ENCODE peak calls at places on chromosomes 4 and X, in nine cellular contexts. Q, S, D, V, J, L, H, N and X are unnamed samples. For H3K4me1, the result is how much of the 10 kb centered on the place peaks cover.

GRCh38 chrX:155065035-155065734 is 5.8 kb downstream of the CMC4 start:
- DNase-seq in Q (no peak), V (no peak), D (peak), H (no peak), J (no peak), L (no peak), N (no peak), S (no peak), X (no peak)

GRCh38 chr4:797066-797465 is 28.9 kb downstream of the CPLX1 start:
- DNase-seq in L (no peak), D (no peak), N (no peak), J (no peak), S (no peak), V (peak), H (no peak), Q (no peak), X (no peak)

GRCh38 chrX:123477673-123478072 is 255.2 kb downstream of the THOC2 start:
- DNase-seq in J (no peak), D (no peak), H (no peak), L (no peak), V (no peak), Q (no peak), S (no peak), N (no peak), X (no peak)

GRCh38 chr4:32136081-32136787 is 1416.1 kb downstream of the PCDH7 start:
- DNase-seq in L (no peak), N (no peak), H (no peak), S (no peak), J (no peak), V (no peak), D (no peak), Q (no peak), X (no peak)

GRCh38 chr4:153296424-153296823 is 48.1 kb upstream of the MND1 start:
- DNase-seq in H (no peak), V (no peak), N (no peak), Q (peak), S (no peak), J (no peak), L (no peak), D (peak), X (no peak)

GRCh38 chr4:139014391-139015268 is 951 bp upstream of the NOCT start:
- DNase-seq in H (no peak), J (no peak), D (peak), Q (peak), N (peak), V (no peak), S (no peak), L (no peak), X (peak)

GRCh38 chr4:860561-860960 is 34.6 kb upstream of the CPLX1 start:
- DNase-seq in Q (no peak), H (no peak), L (no peak), J (no peak), N (no peak), V (peak), S (no peak), D (no peak), X (no peak)

GRCh38 chrX:54181196-54181953 is 1.7 kb downstream of the FAM120C start:
- DNase-seq in S (no peak), V (no peak), N (no peak), D (peak), Q (no peak), L (no peak), H (no peak), J (no peak), X (no peak)

GRCh38 chr4:108029321-108029720 is 39.6 kb downstream of the HADH start:
- DNase-seq in Q (no peak), S (no peak), J (no peak), L (no peak), N (no peak), D (no peak), V (no peak), H (no peak), X (no peak)

GRCh38 chr4:140069068-140069467 is 84.9 kb downstream of the MAML3 start:
- DNase-seq in N (no peak), H (no peak), D (peak), S (no peak), V (no peak), L (no peak), J (no peak), Q (peak), X (no peak)

GRCh38 chr4:113646456-113646809 is 115.1 kb downstream of the CAMK2D start:
- DNase-seq in N (peak), L (no peak), J (no peak), D (peak), S (no peak), H (peak), V (no peak), Q (no peak), X (no peak)

GRCh38 chr4:6680372-6681034 is 13.2 kb upstream of the S100P start:
- DNase-seq in D (no peak), H (peak), Q (no peak), J (no peak), L (no peak), S (no peak), V (no peak), N (no peak), X (no peak)

GRCh38 chrX:149462849-149463248 is 42.3 kb downstream of the IDS start:
- DNase-seq in S (no peak), Q (no peak), N (no peak), V (no peak), L (no peak), D (peak), J (no peak), H (no peak), X (no peak)

GRCh38 chr4:156378053-156378665 is 424.5 kb upstream of the CTSO start:
- DNase-seq in D (peak), J (no peak), L (no peak), S (no peak), N (peak), H (peak), Q (no peak), V (no peak), X (peak)

GRCh38 chrX:80237072-80237471 is 183.2 kb upstream of the TENT5D start:
- DNase-seq in S (no peak), L (no peak), N (no peak), Q (no peak), H (no peak), V (no peak), D (no peak), J (no peak), X (no peak)

GRCh38 chrX:107445636-107446035 is 3.8 kb upstream of the FRMPD3 start:
- DNase-seq in N (no peak), S (no peak), H (no peak), L (no peak), V (no peak), Q (no peak), J (no peak), D (no peak), X (no peak)

GRCh38 chrX:125132274-125132673 is 187.4 kb upstream of the TEX13C start:
- DNase-seq in N (no peak), V (no peak), S (no peak), H (no peak), J (no peak), D (peak), L (no peak), Q (no peak), X (peak)

GRCh38 chrX:19094654-19095053 is 27.6 kb downstream of the ADGRG2 start:
- DNase-seq in J (no peak), D (no peak), L (no peak), V (no peak), N (no peak), S (no peak), H (no peak), Q (no peak), X (no peak)

GRCh38 chrX:9923357-9923756 is 43.8 kb upstream of the CLDN34 start:
- DNase-seq in J (no peak), Q (no peak), S (no peak), H (no peak), L (no peak), V (no peak), D (no peak), N (no peak), X (no peak)

GRCh38 chrX:103691059-103691458 is 4.6 kb upstream of the MORF4L2 start:
- DNase-seq in H (no peak), J (no peak), Q (no peak), D (no peak), S (no peak), V (no peak), N (no peak), L (no peak), X (no peak)

GRCh38 chr4:82851902-82852750 is 38.8 kb downstream of the SEC31A start:
- DNase-seq in Q (no peak), N (peak), H (no peak), J (no peak), V (no peak), S (no peak), D (peak), L (no peak), X (peak)

GRCh38 chr4:86356831-86357230 is 3.0 kb downstream of the MAPK10 start:
- DNase-seq in S (no peak), D (no peak), L (no peak), H (no peak), N (no peak), Q (no peak), J (no peak), V (no peak), X (no peak)

GRCh38 chr4:31141141-31141811 is 421.1 kb downstream of the PCDH7 start:
- DNase-seq in H (no peak), J (no peak), Q (no peak), D (no peak), V (no peak), L (no peak), N (no peak), S (no peak), X (no peak)

GRCh38 chrX:23749129-23749528 is 6.1 kb upstream of the ACOT9 start:
- DNase-seq in L (no peak), V (no peak), J (no peak), S (no peak), N (no peak), Q (no peak), D (no peak), H (no peak), X (no peak)

GRCh38 chrX:39826813-39827543 is 270.8 kb downstream of the BCOR start:
- DNase-seq in N (no peak), L (no peak), V (no peak), Q (no peak), S (no peak), J (no peak), H (no peak), D (no peak), X (no peak)

GRCh38 chrX:111874241-111874640 is 1.7 kb upstream of the TRPC5OS start:
- DNase-seq in Q (no peak), V (no peak), J (no peak), N (no peak), D (no peak), H (no peak), L (no peak), S (no peak), X (no peak)

GRCh38 chr4:11402192-11402591 is 26.5 kb downstream of the HS3ST1 start:
- DNase-seq in V (no peak), Q (no peak), J (no peak), D (no peak), N (no peak), S (no peak), H (no peak), L (no peak), X (no peak)

DNA sequence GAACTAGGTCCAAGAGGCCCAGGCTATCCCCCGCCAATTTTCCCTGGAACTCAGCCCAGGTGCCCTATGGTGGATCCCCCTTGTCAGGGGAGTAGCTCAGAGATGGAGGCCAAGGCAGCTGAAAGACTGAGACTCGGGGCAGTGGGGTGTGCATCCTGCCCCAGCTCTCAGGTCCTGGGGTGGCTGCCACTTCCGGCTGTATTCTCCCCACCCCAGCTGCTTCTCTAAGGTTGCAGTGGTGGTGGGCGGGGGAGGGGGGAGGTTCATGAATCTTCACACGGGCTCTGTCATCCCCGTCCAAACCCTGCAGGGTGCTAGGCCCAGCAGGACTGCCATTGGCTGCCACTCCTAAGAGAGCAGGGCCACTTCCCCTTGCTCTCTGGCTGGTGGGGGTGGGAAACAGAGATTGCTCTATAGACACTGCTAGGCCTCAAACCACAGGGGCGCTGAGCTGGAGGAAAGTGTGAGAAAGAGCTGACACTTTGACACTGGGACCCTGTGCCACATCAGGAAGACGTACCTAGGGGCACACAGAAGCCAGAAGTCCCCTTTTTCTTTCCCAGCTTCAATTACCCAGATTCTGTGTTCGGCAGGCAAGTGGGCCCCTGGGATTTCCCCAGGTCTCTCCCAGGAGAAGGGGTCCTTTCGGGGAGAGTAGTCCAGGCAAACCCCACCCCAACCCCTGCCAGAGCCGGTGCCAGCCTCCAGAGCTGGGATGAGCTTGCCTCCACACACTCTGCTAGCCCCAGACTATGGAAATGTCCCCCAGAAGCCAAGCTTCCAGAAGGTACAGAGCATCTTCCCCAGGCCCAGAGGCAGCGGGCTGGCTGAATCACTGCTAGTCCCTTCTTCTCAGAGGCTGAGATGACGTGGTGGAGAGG is 1.6 kb downstream of the SASH3 start:
- DNase-seq in H (no peak), J (no peak), L (no peak), N (no peak), V (peak), S (peak), D (no peak), Q (no peak), X (no peak)
- H3K4me1 ChIP-seq in H (under half), J (under half), L (under half), N (under half), V (under half), S (under half), D (under half), Q (under half), X (under half)

GRCh38 chr4:185357733-185358440 is 37.8 kb downstream of the LRP2BP start:
- DNase-seq in N (no peak), Q (no peak), D (no peak), S (no peak), H (no peak), J (no peak), L (no peak), V (no peak), X (no peak)

GRCh38 chr4:185359767-185360446 is 35.8 kb downstream of the LRP2BP start:
- DNase-seq in J (no peak), N (no peak), Q (no peak), D (peak), L (no peak), H (no peak), V (no peak), S (no peak), X (peak)

GRCh38 chr4:185361872-185362271 is 33.9 kb downstream of the LRP2BP start:
- DNase-seq in J (no peak), L (no peak), H (no peak), V (no peak), S (no peak), Q (no peak), D (no peak), N (no peak), X (no peak)

GRCh38 chr4:185357220-185357619 is 38.5 kb downstream of the LRP2BP start:
- DNase-seq in D (peak), V (no peak), J (no peak), Q (no peak), N (no peak), H (no peak), S (no peak), L (no peak), X (no peak)

DNA sequence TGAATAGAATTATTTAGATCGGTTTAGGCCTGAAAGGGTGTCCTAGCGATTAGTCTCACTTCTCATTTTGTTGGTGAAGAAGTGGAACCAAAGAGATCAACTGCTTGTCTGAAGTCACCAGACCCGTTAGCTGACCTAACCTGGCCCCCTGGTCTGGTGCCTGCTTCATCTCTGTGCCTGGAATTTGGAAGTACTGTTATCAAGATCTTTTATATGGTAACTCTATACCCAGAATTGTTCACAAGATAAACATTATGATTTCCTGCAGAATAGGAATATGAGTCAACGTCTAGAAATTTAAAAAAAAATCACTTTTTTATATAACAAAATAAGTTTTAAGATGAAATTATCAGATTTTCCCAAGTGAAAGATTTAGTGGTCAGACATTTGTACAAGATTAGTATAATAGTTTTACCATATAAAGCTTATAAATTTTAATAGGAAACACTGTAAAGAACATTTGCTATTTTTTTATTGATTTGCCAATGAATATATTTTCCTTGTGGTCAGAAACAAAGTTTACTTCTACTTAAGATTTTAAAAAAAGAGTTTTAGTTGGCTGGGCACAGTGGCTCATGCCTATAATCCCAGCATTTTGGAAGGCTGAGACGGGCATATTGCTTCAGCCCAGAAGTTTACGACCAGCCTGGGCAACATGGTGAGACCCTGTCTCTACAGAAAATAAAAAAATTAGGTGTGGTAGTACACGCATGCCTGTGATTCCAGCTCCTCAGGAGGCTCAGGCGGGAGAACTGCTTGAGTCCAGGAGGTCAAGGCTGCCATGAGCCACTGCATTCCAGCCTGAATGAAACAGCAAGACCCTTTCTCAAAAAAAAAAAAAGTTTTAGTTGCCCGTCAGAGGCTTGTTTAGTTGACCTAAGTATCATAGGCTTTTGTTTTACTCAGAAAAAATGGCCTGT is 37.0 kb downstream of the LRP2BP start:
- DNase-seq in H (no peak), Q (no peak), J (no peak), V (no peak), D (peak), L (no peak), N (no peak), S (no peak), X (peak)
- H3K27ac ChIP-seq in H (no peak), Q (no peak), J (peak), V (no peak), D (peak), L (no peak), N (no peak), S (no peak), X (peak)

GRCh38 chr4:81566076-81566663 is 94.5 kb upstream of the RASGEF1B start:
- DNase-seq in S (no peak), Q (no peak), D (peak), V (no peak), J (no peak), H (no peak), L (no peak), N (no peak), X (no peak)
- H3K4me1 ChIP-seq in S (under half), Q (under half), D (under half), V (under half), J (under half), H (under half), L (under half), N (under half), X (under half)

GRCh38 chr4:121072836-121073362 is 564 bp upstream of the NDNF start:
- DNase-seq in S (no peak), H (no peak), V (peak), J (no peak), N (no peak), L (no peak), D (peak), Q (no peak), X (peak)
- H3K27ac ChIP-seq in S (no peak), H (no peak), V (peak), J (no peak), N (no peak), L (no peak), D (no peak), Q (no peak), X (no peak)

DNA sequence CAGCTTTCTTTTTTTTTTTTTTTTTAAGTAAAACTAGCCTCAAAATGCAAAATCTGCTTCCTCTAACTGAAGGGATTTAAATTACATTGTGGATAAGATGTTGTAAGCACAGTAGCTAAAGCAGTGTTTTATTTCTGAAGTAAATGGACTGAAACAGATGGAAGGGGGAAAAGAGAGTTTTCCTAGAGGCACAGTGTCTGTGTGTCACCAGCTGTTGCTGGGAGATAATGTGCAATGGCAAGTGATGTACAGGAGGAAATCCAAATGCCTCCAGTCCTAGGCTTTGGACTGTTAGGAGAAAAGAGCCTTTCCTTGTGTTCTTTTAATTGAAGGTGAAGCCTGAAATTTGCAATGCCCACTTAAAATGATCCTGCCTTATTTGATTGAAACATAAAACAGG is 672.1 kb downstream of the GRXCR1 start:
- DNase-seq in N (no peak), D (no peak), L (no peak), V (no peak), Q (no peak), S (no peak), H (no peak), J (no peak), X (no peak)
- H3K4me1 ChIP-seq in N (under half), D (under half), L (under half), V (under half), Q (under half), S (under half), H (under half), J (under half), X (under half)

GRCh38 chr4:186201535-186202230 is 10.3 kb downstream of the CYP4V2 start:
- DNase-seq in D (peak), V (no peak), S (no peak), Q (no peak), J (no peak), L (no peak), N (peak), H (peak), X (peak)

GRCh38 chr4:186203391-186203802 is 12.0 kb downstream of the CYP4V2 start:
- DNase-seq in H (no peak), S (no peak), N (no peak), Q (peak), V (no peak), L (no peak), D (no peak), J (no peak), X (no peak)

GRCh38 chr4:186204103-186204559 is 12.8 kb downstream of the CYP4V2 start:
- DNase-seq in L (no peak), S (no peak), H (no peak), D (no peak), V (no peak), N (peak), J (no peak), Q (peak), X (no peak)

GRCh38 chr4:186202490-186203140 is 11.2 kb downstream of the CYP4V2 start:
- DNase-seq in N (no peak), S (no peak), H (no peak), V (no peak), J (no peak), D (no peak), L (no peak), Q (no peak), X (no peak)

GRCh38 chr4:186204611-186205144 is 13.3 kb downstream of the CYP4V2 start:
- DNase-seq in L (no peak), H (no peak), S (no peak), D (no peak), J (no peak), Q (no peak), N (no peak), V (no peak), X (no peak)
- H3K27ac ChIP-seq in L (no peak), H (no peak), S (no peak), D (no peak), J (peak), Q (peak), N (peak), V (no peak), X (no peak)